ENCODE peak calls at places on chromosomes 11 and 22, in seven cellular contexts. Q is CD8-positive, alpha-beta T cell; G is upper lobe of right lung; B is endodermal cell; J is neural progenitor cell; H is PC-3; O is psoas muscle. W is an unnamed sample. For H3K4me1, the result is how much of the 10 kb centered on the place peaks cover.

GRCh38 chr11:6251990-6252473 is 7.6 kb upstream of the CCKBR start:
- DNase-seq in J (no peak), G (no peak), O (no peak), B (no peak), Q (no peak), H (no peak), W (no peak)

GRCh38 chr11:121881806-121882205 is 234.2 kb downstream of the BLID start:
- DNase-seq in H (peak), J (no peak), G (no peak), B (no peak), Q (no peak), O (no peak), W (no peak)

GRCh38 chr11:83852775-83853442 is 566.7 kb upstream of the CCDC90B start:
- DNase-seq in O (no peak), J (no peak), B (no peak), Q (no peak), H (no peak), G (no peak), W (no peak)

GRCh38 chr11:125211191-125211953 is 46.8 kb downstream of the PKNOX2 start:
- DNase-seq in B (peak), O (peak), J (peak), Q (no peak), G (no peak), H (no peak), W (no peak)

GRCh38 chr11:88886796-88887195 is 179.0 kb downstream of the GRM5 start:
- DNase-seq in Q (peak), J (peak), G (no peak), O (no peak), B (peak), H (peak), W (peak)

GRCh38 chr22:35783943-35784614 is 66.4 kb downstream of the APOL5 start:
- DNase-seq in B (no peak), J (no peak), Q (no peak), G (no peak), O (no peak), H (peak), W (no peak)

GRCh38 chr11:65822760-65823528 is 10.8 kb upstream of the SNX32 start:
- DNase-seq in O (no peak), J (no peak), H (no peak), B (no peak), G (no peak), Q (no peak), W (no peak)

GRCh38 chr11:109734602-109735001 is 312.6 kb downstream of the C11orf87 start:
- DNase-seq in Q (no peak), B (no peak), J (no peak), O (no peak), G (no peak), H (no peak), W (no peak)

GRCh38 chr11:121767433-121767832 is 314.7 kb upstream of the SORL1-AS1 start:
- DNase-seq in J (no peak), G (no peak), H (no peak), O (no peak), B (no peak), Q (no peak), W (no peak)

GRCh38 chr11:133835258-133836075 is 9.8 kb downstream of the SPATA19 start:
- DNase-seq in J (peak), Q (peak), O (no peak), G (no peak), H (peak), B (peak), W (peak)

GRCh38 chr11:75524576-75525432 is 937 bp downstream of the GDPD5 start:
- DNase-seq in G (no peak), B (peak), J (peak), Q (no peak), O (peak), H (peak), W (no peak)

GRCh38 chr22:48240165-48240934 is 1477.9 kb downstream of the TBC1D22A start:
- DNase-seq in H (no peak), J (peak), B (peak), Q (no peak), G (no peak), O (no peak), W (no peak)

GRCh38 chr11:46240371-46240770 is 37.1 kb upstream of the CREB3L1 start:
- DNase-seq in J (no peak), H (no peak), Q (no peak), B (no peak), O (no peak), G (no peak), W (no peak)

GRCh38 chr22:42717197-42717967 is 3.3 kb downstream of the A4GALT start:
- DNase-seq in Q (no peak), G (no peak), O (no peak), J (no peak), H (no peak), B (peak), W (peak)

GRCh38 chr22:41140365-41140957 is 48.1 kb downstream of the EP300 start:
- DNase-seq in O (no peak), G (no peak), B (no peak), J (no peak), H (no peak), Q (no peak), W (no peak)

GRCh38 chr22:32698926-32699619 is 102.4 kb upstream of the TIMP3 start:
- DNase-seq in B (no peak), Q (no peak), J (no peak), H (no peak), O (peak), G (no peak), W (no peak)

GRCh38 chr11:125941606-125942275 is 4.1 kb upstream of the VSIG10L2 start:
- DNase-seq in O (peak), Q (peak), J (peak), G (peak), B (peak), H (peak), W (peak)

GRCh38 chr11:11806586-11806985 is 35.2 kb upstream of the USP47 start:
- DNase-seq in O (no peak), Q (no peak), B (no peak), J (no peak), G (no peak), H (no peak), W (no peak)

DNA sequence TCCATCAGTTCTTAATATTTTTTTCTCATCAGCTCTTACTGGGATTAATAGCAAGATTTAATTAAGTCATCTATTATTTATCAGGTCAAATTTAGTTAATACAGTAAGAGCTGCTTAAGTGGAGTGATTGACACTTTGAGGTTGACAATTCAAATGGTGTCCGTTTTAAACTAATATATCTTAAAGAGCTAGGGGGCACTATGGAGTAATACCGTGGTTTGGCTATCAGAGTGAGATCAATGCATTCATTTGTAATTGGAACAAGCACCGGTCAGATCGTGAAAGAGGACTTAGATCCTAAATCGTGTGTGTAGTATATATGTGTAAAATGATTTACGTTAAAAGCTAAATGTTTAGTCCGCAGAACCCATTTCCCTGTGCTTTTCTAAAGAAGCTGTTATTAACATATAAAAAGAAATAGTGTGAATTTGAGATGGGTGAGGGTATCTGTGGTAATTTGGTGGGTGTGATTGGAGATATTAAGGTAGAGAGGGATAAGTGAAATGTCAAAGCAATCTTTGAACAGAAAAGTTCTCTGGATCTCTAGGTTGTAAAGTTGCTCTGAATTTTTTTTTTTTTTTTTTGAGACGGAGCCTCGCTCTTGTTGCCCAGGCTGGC is 2.3 kb downstream of the SIK2 start:
- DNase-seq in B (no peak), J (peak), Q (no peak), H (peak), G (no peak), O (no peak), W (peak)
- H3K4me3 ChIP-seq in B (peak), J (peak), Q (no peak), H (peak), G (peak), O (peak), W (no peak)

GRCh38 chr11:453564-453963 is 3.5 kb downstream of the PTDSS2 start:
- DNase-seq in Q (no peak), J (no peak), G (no peak), O (no peak), H (no peak), B (no peak), W (no peak)

GRCh38 chr11:454043-454442 is 4.0 kb downstream of the PTDSS2 start:
- DNase-seq in O (no peak), G (no peak), H (no peak), J (no peak), Q (no peak), B (no peak), W (no peak)

GRCh38 chr11:451738-452137 is 1.7 kb downstream of the PTDSS2 start:
- DNase-seq in O (no peak), G (no peak), B (no peak), H (no peak), Q (no peak), J (no peak), W (no peak)

GRCh38 chr11:452203-452744 is 2.2 kb downstream of the PTDSS2 start:
- DNase-seq in H (no peak), O (no peak), G (no peak), Q (no peak), J (no peak), B (no peak), W (no peak)

DNA sequence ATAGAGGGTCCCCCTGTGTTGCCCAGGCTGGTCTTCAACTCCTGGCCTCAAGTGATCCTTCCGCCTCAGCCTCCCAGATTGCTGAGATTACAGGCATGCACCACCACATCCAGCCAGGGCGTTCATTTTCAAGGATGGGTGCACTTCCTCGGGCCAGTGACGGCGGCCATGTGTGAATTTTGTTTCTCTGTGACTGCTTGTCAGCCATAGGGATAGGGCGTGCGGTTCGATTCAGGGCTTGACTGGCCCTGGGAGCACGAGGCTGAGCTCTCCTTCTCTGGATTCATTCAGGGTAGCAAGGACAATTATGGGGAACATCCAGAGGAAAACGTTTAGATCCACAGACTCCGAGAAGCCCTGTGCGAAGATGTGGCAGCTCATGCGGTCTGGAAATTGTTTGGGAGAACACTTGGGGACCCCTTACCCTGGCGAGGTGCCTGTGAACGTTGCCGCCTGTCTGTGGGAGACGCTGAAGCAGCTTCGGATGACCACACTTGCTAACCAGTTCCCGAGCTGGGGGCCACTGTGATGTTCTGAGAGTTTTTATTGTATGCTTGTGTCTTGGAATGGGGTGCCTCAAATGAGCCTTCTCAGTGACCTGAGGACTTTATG is 2.9 kb downstream of the PTDSS2 start:
- DNase-seq in H (no peak), G (no peak), B (no peak), Q (no peak), J (no peak), O (no peak), W (no peak)
- H3K4me1 ChIP-seq in H (under half), G (under half), B (under half), Q (half or more), J (under half), O (under half), W (under half)

DNA sequence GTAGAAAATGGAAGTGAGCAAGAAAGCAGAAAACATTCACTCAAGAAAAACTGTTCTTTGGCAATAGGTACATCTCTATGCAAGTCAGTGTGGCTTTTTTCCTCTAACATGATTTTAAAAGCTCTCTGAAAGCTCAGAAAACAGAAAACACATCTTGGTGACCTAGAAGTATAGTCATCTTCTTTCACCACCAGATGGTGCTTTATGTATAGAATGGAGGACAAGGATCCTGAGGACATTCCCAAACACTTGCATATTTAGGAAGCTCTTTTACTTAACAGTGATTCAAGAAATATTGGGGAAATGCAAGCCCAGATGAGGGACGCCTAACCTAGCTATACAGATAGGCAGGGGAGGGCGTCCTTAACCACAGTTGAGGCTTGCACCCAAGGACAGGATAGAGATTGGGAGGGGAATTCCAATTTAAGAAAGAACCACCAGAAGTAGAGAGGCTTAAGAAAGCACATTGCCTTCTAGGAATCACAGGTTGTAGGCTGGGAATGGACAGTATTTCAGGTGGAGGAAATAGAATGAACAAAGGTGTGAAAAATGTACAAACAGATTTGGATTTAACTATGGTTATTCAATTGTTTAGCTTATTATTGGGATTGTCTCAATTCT is 13.8 kb upstream of the CCDC81 start:
- DNase-seq in J (peak), O (no peak), B (no peak), Q (no peak), H (peak), G (no peak), W (peak)
- TF ChIP-seq CTCF in J (peak), O (no peak), B (peak), Q (no peak), H (peak), G (no peak), W (peak)

GRCh38 chr22:24233235-24233634 is 11.6 kb downstream of the GGT5 start:
- DNase-seq in O (no peak), G (no peak), H (no peak), J (no peak), Q (no peak), B (no peak), W (no peak)

GRCh38 chr22:24233816-24234215 is 11.1 kb downstream of the GGT5 start:
- DNase-seq in H (no peak), O (no peak), G (no peak), Q (no peak), B (no peak), J (no peak), W (no peak)

GRCh38 chr22:24232124-24232523 is 12.8 kb downstream of the GGT5 start:
- DNase-seq in J (no peak), H (no peak), G (no peak), B (no peak), Q (no peak), O (no peak), W (no peak)

GRCh38 chr22:24231706-24232105 is 13.2 kb downstream of the GGT5 start:
- DNase-seq in B (no peak), H (no peak), J (no peak), O (no peak), G (no peak), Q (no peak), W (no peak)

GRCh38 chr22:24232725-24233124 is 12.2 kb downstream of the GGT5 start:
- DNase-seq in H (no peak), J (no peak), G (no peak), Q (no peak), O (no peak), B (no peak), W (no peak)
- H3K4me3 ChIP-seq in H (no peak), J (no peak), G (no peak), Q (no peak), O (no peak), B (no peak), W (no peak)

GRCh38 chr22:20571078-20571503 is 63.7 kb downstream of the MED15 start:
- DNase-seq in O (no peak), B (no peak), H (no peak), J (no peak), G (no peak), Q (no peak), W (no peak)
- H3K4me1 ChIP-seq in O (under half), B (under half), H (under half), J (under half), G (half or more), Q (half or more), W (under half)

GRCh38 chr11:117621226-117621625 is 175.8 kb downstream of the DSCAML1 start:
- DNase-seq in J (no peak), O (no peak), Q (no peak), H (peak), G (no peak), B (no peak), W (peak)
- TF ChIP-seq CTCF in J (peak), O (peak), Q (no peak), H (peak), G (peak), B (peak), W (peak)

GRCh38 chr22:27776410-27776958 is 25.1 kb downstream of the MN1 start:
- DNase-seq in J (peak), B (no peak), O (no peak), H (no peak), Q (no peak), G (no peak), W (no peak)
- H3K4me3 ChIP-seq in J (peak), B (no peak), O (peak), H (no peak), Q (no peak), G (no peak), W (no peak)